ENCODE peak calls at places on chromosomes 1 and 21, in six cellular contexts. J, H, N, P, A and O are unnamed samples.

GRCh38 chr1:90784186-90784847 is 67.2 kb upstream of the BARHL2 start:
- DNase-seq in P (no peak), J (no peak), H (no peak), A (no peak), N (no peak), O (no peak)

GRCh38 chr1:225480825-225481434 is 53.1 kb upstream of the LBR start:
- DNase-seq in P (peak), N (peak), A (no peak), H (peak), J (no peak), O (peak)

GRCh38 chr1:46302091-46303037 is 1.1 kb downstream of the LRRC41 start:
- DNase-seq in N (peak), A (peak), H (peak), J (peak), P (peak), O (peak)

GRCh38 chr1:5717031-5717682 is 275.1 kb downstream of the NPHP4 start:
- DNase-seq in H (no peak), J (no peak), N (peak), P (no peak), A (no peak), O (no peak)

GRCh38 chr1:234612352-234613127 is 2.6 kb upstream of the IRF2BP2 start:
- DNase-seq in N (peak), J (no peak), P (peak), H (peak), A (peak), O (peak)

GRCh38 chr1:17197696-17198095 is 7.2 kb upstream of the PADI1 start:
- DNase-seq in A (no peak), J (no peak), N (no peak), P (no peak), H (no peak), O (peak)

GRCh38 chr1:181626252-181626938 is 143.1 kb downstream of the CACNA1E start:
- DNase-seq in A (no peak), J (no peak), H (no peak), P (no peak), N (no peak), O (no peak)

GRCh38 chr1:85137660-85138059 is 63.2 kb downstream of the SYDE2 start:
- DNase-seq in N (peak), J (no peak), A (peak), H (no peak), P (no peak), O (peak)

GRCh38 chr1:11157867-11158266 is 31.3 kb upstream of the ANGPTL7 start:
- DNase-seq in N (no peak), J (no peak), P (no peak), A (no peak), H (no peak), O (peak)

GRCh38 chr1:167492509-167492910 is 25.8 kb downstream of the CD247 start:
- DNase-seq in N (no peak), H (no peak), J (no peak), P (no peak), A (no peak), O (no peak)

GRCh38 chr1:11337536-11338350 is 64.7 kb downstream of the UBIAD1 start:
- DNase-seq in H (no peak), N (peak), P (peak), J (peak), A (peak), O (no peak)

GRCh38 chr21:29172282-29172681 is 41.8 kb downstream of the MAP3K7CL start:
- DNase-seq in N (no peak), H (no peak), J (no peak), P (peak), A (no peak), O (no peak)

DNA sequence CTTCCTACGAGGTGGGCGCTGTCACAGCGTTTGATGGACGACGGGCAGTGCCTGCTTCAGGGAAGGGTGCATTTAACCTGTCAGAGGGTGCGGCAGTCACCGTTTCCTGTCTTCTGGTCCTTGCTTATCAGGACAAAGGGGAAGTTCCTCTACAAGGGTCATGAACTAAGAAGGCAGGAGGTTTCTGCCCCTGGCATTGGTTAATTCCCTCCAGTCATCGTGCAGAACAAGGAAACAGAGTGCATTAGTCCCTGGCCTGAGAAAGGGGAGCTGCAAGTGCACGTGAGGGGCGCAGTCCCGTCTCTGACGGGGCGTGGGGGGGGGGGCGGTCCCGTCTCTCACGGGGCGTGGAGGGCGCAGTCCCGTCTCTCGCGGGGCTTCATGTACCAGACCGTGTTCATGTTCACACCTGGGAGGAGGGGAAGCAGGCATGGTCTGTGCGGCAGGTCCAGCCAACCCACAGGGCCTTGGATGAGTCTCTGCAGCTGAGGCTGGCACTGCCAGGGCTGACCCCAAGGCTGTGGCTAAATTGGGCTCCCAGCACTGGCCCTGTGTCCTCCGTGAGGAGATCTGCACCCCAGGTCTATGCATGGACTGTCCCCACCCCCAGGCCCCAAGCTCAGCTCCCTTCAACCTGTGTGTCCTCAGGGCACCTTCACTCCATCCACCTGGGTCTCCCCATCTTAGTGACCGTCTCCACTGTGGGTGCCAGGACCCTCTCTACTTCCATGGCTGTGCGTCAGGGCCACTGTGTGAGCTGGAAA is 89.2 kb upstream of the COL6A1 start:
- DNase-seq in J (no peak), N (no peak), P (no peak), H (no peak), A (no peak), O (no peak)
- TF ChIP-seq POLR2AphosphoS5 in J (no peak), N (no peak), P (no peak), H (no peak), A (no peak), O (no peak)

GRCh38 chr1:200739499-200740290 is 1.0 kb downstream of the CAMSAP2 start:
- DNase-seq in P (peak), N (peak), H (peak), J (no peak), A (peak), O (peak)
- TF ChIP-seq POLR2AphosphoS5 in P (peak), N (peak), H (no peak), J (no peak), A (no peak), O (no peak)

GRCh38 chr21:33070921-33071877 is 1.3 kb downstream of the OLIG1 start:
- DNase-seq in J (peak), P (no peak), N (no peak), H (no peak), A (no peak), O (no peak)
- TF ChIP-seq POLR2AphosphoS5 in J (no peak), P (no peak), N (no peak), H (no peak), A (no peak), O (no peak)

DNA sequence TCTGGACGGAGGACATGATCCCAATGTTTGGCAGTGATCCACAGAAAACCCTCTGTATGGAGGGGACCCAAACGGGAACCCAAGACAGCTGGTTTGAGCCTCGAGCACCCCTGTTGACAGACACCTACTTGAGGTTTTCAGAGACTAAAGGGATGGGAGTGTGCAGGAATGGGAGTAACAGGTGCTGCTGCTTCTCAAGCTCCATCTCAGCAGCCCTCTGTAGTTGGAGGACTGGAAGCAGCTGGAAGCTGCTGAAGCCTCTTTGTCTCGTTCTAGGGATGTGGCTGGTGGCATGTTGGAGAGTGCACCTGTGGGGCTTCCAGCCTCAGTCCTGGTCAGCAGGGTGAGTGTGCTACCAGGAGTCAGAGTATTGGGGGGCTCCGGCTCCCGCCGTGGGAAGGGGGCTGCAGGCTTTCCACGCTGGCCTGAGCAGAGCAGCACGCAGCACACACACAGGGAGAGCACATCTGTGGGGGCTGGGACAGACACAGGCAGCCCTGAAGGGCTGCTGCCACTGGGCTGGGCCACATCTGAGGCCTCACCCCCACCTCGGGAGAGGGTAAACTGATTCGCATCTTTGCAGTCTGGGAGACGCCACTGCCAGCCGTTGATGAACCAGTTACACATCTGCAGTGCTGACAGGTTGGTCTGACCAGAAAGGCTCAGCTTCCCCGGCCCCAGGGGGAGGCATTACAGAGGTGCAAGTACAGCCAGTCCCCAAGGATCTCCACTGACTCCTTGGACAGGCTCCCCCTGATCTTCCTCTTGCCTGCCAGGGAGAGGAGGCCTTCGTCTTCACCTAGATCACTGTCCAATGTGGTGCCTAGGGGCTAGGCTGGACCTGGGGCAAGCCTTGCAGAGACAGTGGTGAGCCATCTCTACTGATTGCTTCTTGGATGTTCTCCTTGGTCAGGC is 56.6 kb downstream of the ADSS2 start:
- DNase-seq in H (no peak), P (no peak), A (no peak), N (no peak), J (no peak), O (no peak)
- TF ChIP-seq POLR2AphosphoS5 in H (no peak), P (no peak), A (no peak), N (no peak), J (no peak), O (no peak)

GRCh38 chr21:34612557-34612956 is 2.4 kb downstream of the RCAN1 start:
- DNase-seq in H (no peak), P (no peak), A (no peak), N (no peak), J (no peak), O (no peak)

GRCh38 chr21:34615487-34615814 is 538 bp upstream of the RCAN1 start:
- DNase-seq in A (no peak), N (no peak), J (no peak), H (no peak), P (no peak), O (no peak)

GRCh38 chr21:34613679-34614442 is 1.1 kb downstream of the RCAN1 start:
- DNase-seq in J (no peak), A (peak), P (peak), H (no peak), N (no peak), O (no peak)

GRCh38 chr21:34614443-34614692 is 545 bp downstream of the RCAN1 start:
- DNase-seq in A (no peak), P (no peak), J (no peak), H (no peak), N (no peak), O (no peak)

GRCh38 chr21:34614693-34615486 is at the start of gene RCAN1:
- DNase-seq in H (peak), N (peak), P (peak), J (peak), A (peak), O (peak)
- TF ChIP-seq POLR2AphosphoS5 in H (peak), N (peak), P (no peak), J (no peak), A (peak), O (peak)

GRCh38 chr1:109963864-109964263 is 20.7 kb upstream of the AHCYL1 start:
- DNase-seq in J (no peak), A (no peak), N (no peak), H (no peak), P (peak), O (no peak)

GRCh38 chr1:109959632-109959973 is 25.0 kb upstream of the AHCYL1 start:
- DNase-seq in P (peak), N (no peak), J (no peak), H (no peak), A (no peak), O (no peak)

GRCh38 chr1:109954180-109954579 is 30.4 kb upstream of the AHCYL1 start:
- DNase-seq in A (no peak), J (no peak), P (no peak), H (no peak), N (no peak), O (no peak)

GRCh38 chr1:109960745-109961094 is 23.8 kb upstream of the AHCYL1 start:
- DNase-seq in J (no peak), A (no peak), N (no peak), H (no peak), P (no peak), O (no peak)

DNA sequence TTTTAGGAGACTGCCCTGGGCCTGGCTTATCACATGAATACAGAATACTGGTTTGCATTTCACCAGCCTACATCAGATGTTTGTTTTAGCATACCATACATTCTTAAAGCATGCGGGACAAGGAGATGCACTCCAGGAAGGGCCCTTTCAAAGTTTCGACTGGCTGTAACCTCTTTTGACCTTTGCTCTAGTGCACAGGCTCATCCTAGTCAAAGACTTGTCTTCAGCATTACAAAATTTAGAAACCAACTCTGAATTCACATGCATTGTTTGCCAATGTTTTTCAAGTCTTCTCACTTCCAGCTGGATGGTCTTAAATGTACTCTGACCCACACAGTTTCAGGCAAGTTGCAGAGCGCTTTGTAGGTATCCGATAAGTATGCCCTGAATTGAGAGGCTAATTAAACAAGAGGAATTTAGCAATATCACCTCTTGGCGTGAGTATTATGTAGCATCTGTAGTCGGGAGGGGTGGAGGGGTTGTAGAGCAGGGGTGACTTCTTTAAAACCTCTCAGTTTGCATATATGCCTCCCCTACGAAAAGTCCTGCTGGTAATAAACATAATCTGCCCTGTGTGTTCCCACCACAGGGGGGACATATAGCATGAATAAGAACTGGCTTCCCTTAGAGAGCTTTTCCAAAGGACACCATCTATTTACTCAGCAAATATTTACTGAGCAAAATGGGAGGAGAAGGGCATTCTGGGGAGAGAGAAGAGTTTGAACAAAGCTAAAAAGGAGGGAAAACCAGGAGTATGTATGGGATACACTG is 24.4 kb upstream of the AHCYL1 start:
- DNase-seq in P (no peak), J (no peak), A (no peak), H (no peak), N (no peak), O (no peak)
- TF ChIP-seq POLR2AphosphoS5 in P (no peak), J (no peak), A (no peak), H (no peak), N (peak), O (no peak)

GRCh38 chr1:156478250-156478627 is 22.3 kb downstream of the MEF2D start:
- DNase-seq in J (no peak), P (no peak), N (no peak), H (no peak), A (no peak), O (no peak)

GRCh38 chr1:156474966-156475365 is 25.6 kb downstream of the MEF2D start:
- DNase-seq in J (no peak), N (no peak), P (no peak), H (no peak), A (no peak), O (peak)

GRCh38 chr1:156477526-156478249 is 22.9 kb downstream of the MEF2D start:
- DNase-seq in J (no peak), N (no peak), A (no peak), H (no peak), P (no peak), O (peak)

GRCh38 chr1:156476501-156477298 is 23.9 kb downstream of the MEF2D start:
- DNase-seq in N (no peak), A (no peak), P (peak), J (no peak), H (no peak), O (peak)

GRCh38 chr1:156475568-156476500 is 24.7 kb downstream of the MEF2D start:
- DNase-seq in N (peak), P (no peak), A (peak), H (peak), J (no peak), O (peak)
- TF ChIP-seq POLR2AphosphoS5 in N (peak), P (no peak), A (peak), H (peak), J (no peak), O (peak)

GRCh38 chr1:172206256-172206655 is 214.2 kb upstream of the C1orf105 start:
- DNase-seq in N (no peak), H (no peak), J (no peak), P (no peak), A (no peak), O (no peak)

GRCh38 chr1:172208635-172209034 is 211.8 kb upstream of the C1orf105 start:
- DNase-seq in N (no peak), H (no peak), A (no peak), J (no peak), P (no peak), O (no peak)

GRCh38 chr1:172201572-172201971 is 218.9 kb upstream of the C1orf105 start:
- DNase-seq in P (no peak), J (no peak), N (no peak), A (no peak), H (no peak), O (no peak)

GRCh38 chr1:172203135-172203823 is 217.2 kb upstream of the C1orf105 start:
- DNase-seq in P (no peak), N (no peak), A (no peak), J (no peak), H (no peak), O (no peak)

DNA sequence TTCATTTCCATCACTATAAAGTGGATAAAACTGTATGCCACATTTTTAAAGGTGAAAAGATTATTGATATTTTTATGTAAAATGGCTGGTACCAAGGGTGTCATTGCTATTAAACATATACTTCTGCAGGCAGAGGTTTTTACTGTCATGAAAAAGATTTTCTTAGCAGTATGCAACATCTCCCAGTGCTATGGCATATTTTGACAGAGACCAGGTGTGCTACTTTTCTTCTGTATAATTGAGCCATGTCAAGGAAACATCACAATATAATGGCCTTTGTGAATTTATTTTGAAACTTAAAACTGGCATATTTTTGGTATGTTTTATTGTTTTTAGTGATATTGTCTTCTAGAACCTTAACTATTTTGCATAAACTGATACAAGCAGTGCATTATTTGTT is 216.6 kb upstream of the C1orf105 start:
- DNase-seq in N (no peak), J (no peak), A (no peak), P (no peak), H (no peak), O (no peak)
- TF ChIP-seq POLR2AphosphoS5 in N (no peak), J (no peak), A (no peak), P (no peak), H (no peak), O (no peak)